ENCODE peak calls at places on chromosome 3, in nine cellular contexts. C is neural progenitor cell, R is brain microvascular endothelial cell, L is neural crest cell, D is fibroblast of mammary gland, A is breast epithelium, J is endothelial cell, Y is B cell, V is type B pancreatic cell. M is an unnamed sample.

GRCh38 chr3:16127257-16127656 is 47.2 kb upstream of the GALNT15 start:
- DNase-seq in D (no peak), V (no peak), L (no peak), A (no peak), R (no peak), C (no peak), J (no peak), Y (no peak), M (no peak)

GRCh38 chr3:181565416-181565815 is 146.3 kb upstream of the SOX2 start:
- DNase-seq in C (no peak), R (no peak), D (no peak), J (no peak), Y (no peak), L (no peak), V (no peak), A (no peak), M (no peak)

GRCh38 chr3:194306109-194306686 is 44.9 kb downstream of the CPN2 start:
- DNase-seq in J (peak), D (no peak), R (no peak), C (no peak), L (no peak), Y (peak), V (no peak), A (no peak), M (no peak)

GRCh38 chr3:190375671-190376070 is 12.3 kb upstream of the CLDN16 start:
- DNase-seq in R (no peak), J (no peak), V (no peak), A (no peak), C (no peak), Y (no peak), L (no peak), D (no peak), M (no peak)

GRCh38 chr3:100893590-100893989 is 99.6 kb downstream of the ABI3BP start:
- DNase-seq in Y (no peak), L (no peak), J (peak), D (peak), R (peak), C (peak), A (no peak), V (no peak), M (peak)

GRCh38 chr3:187798531-187799520 is 53.6 kb upstream of the BCL6 start:
- DNase-seq in D (no peak), L (no peak), A (no peak), Y (no peak), J (no peak), V (no peak), C (no peak), R (no peak), M (no peak)

GRCh38 chr3:31743690-31744089 is 211.0 kb downstream of the STT3B start:
- DNase-seq in Y (no peak), L (no peak), R (peak), D (no peak), A (no peak), V (no peak), J (no peak), C (no peak), M (no peak)

GRCh38 chr3:37511357-37511970 is 337.1 kb upstream of the LRRFIP2 start:
- DNase-seq in J (no peak), C (no peak), L (no peak), Y (no peak), D (no peak), R (no peak), A (no peak), V (no peak), M (no peak)

GRCh38 chr3:47276558-47276957 is 6.0 kb downstream of the KIF9 start:
- DNase-seq in A (no peak), J (no peak), Y (no peak), V (no peak), R (no peak), C (no peak), D (no peak), L (no peak), M (no peak)

DNA sequence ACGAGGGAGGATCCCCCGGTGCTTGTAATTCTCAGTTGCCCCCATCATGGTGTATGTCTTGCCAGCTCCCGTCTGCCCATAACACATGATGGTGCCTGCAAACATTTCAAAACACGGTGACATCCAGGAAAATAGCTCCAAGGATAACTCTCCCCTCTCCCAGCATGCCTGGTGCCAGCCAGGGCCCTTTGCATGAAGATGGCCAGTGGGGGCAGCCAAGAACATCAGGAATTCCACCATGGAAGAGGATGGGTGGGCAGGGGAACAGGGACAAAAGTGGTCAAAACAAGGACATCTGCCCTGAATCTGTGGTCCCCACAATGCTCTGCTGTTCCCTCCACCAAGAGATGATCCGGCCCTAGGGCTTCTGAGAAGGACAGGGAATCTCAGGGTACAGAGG is 9.0 kb downstream of the KIF9 start:
- DNase-seq in D (no peak), A (no peak), J (no peak), Y (no peak), C (no peak), L (no peak), V (no peak), R (no peak), M (no peak)
- TF ChIP-seq CTCF in D (no peak), A (no peak), J (no peak), Y (no peak), C (peak), L (no peak), V (no peak), R (peak), M (peak)

GRCh38 chr3:49929333-49930240 is at the start of gene MON1A:
- DNase-seq in Y (peak), C (peak), V (peak), L (peak), J (peak), D (peak), A (peak), R (peak), M (peak)
- TF ChIP-seq CTCF in Y (peak), C (peak), V (peak), L (peak), J (peak), D (peak), A (peak), R (peak), M (peak)

GRCh38 chr3:173538410-173538809 is 140.9 kb downstream of the NLGN1 start:
- DNase-seq in J (no peak), D (no peak), A (no peak), C (no peak), R (no peak), Y (no peak), L (no peak), V (no peak), M (peak)
- TF ChIP-seq CTCF in J (peak), D (peak), A (no peak), C (peak), R (peak), Y (no peak), L (no peak), V (peak), M (peak)

GRCh38 chr3:9957214-9957613 is 5.0 kb upstream of the PRRT3 start:
- DNase-seq in C (no peak), Y (no peak), J (no peak), D (no peak), L (no peak), A (no peak), V (no peak), R (no peak), M (no peak)
- TF ChIP-seq CTCF in C (peak), Y (no peak), J (no peak), D (peak), L (no peak), A (no peak), V (no peak), R (peak), M (no peak)

GRCh38 chr3:153625506-153625905 is 463.5 kb downstream of the RAP2B start:
- DNase-seq in A (no peak), R (no peak), L (no peak), Y (no peak), J (no peak), V (no peak), D (no peak), C (no peak), M (no peak)
- TF ChIP-seq CTCF in A (no peak), R (peak), L (no peak), Y (no peak), J (no peak), V (no peak), D (peak), C (no peak), M (no peak)

DNA sequence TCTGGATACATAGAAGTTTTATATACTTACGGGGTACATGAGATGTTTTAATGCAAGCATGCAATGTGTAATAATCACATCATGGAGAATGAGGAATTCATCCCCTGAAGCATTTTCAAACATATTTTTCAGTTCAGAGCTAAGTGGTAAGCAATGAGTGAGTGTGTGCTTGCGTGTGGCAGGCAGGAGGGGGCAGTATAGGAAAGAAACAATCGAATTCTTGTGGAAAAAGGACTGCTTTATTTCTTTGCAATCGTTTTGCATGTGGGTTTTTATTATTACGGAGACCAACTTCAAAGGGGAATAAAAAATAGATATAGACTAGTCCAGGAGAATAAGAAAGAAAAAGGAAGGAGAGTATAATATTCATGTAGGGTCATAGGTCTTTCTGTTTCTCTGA is 271.6 kb downstream of the CHL1 start:
- DNase-seq in C (peak), D (peak), A (no peak), V (no peak), Y (no peak), L (no peak), R (no peak), J (no peak), M (peak)
- TF ChIP-seq CTCF in C (peak), D (peak), A (no peak), V (peak), Y (peak), L (peak), R (peak), J (peak), M (peak)

M was measured in epithelial cell of esophagus.